ENCODE peak calls at places on chromosome 11, in four cellular contexts. One of them, this sample, is unnamed.
A peak's percentile ranks its signal among the peaks of the same experiment; 100 is the strongest.

GRCh38 chr11:19698493-19699292 is 13.9 kb upstream of the NAV2 start:
- DNase-seq in GM12878: no peak
- DNase-seq in HepG2: no peak
- DNase-seq in K562: no peak
- DNase-seq in this sample: no peak

GRCh38 chr11:47327949-47328348 is 24.6 kb downstream of the MYBPC3 start:
- DNase-seq in GM12878: no peak
- DNase-seq in HepG2: no peak
- DNase-seq in K562: no peak
- DNase-seq in this sample: no peak

GRCh38 chr11:20360650-20361049 is 2.9 kb upstream of the HTATIP2 start:
- DNase-seq in GM12878: peak; percentile 21
- DNase-seq in HepG2: peak; percentile 53
- DNase-seq in K562: no peak
- DNase-seq in this sample: no peak

GRCh38 chr11:74462009-74462408 is 5.3 kb downstream of the KCNE3 start:
- DNase-seq in GM12878: no peak
- DNase-seq in HepG2: peak; percentile 66
- DNase-seq in K562: peak; percentile 80
- DNase-seq in this sample: peak; percentile 30

GRCh38 chr11:35615911-35616900 is 2.1 kb upstream of the FJX1 start:
- DNase-seq in GM12878: no peak
- DNase-seq in HepG2: peak; percentile 27
- DNase-seq in K562: peak; percentile 62
- DNase-seq in this sample: no peak

GRCh38 chr11:78138694-78139421 is 568 bp downstream of the ALG8 start:
- DNase-seq in GM12878: peak; percentile 21
- DNase-seq in HepG2: no peak
- DNase-seq in K562: peak; percentile 73
- DNase-seq in this sample: no peak

GRCh38 chr11:45646275-45646970 is 19.0 kb downstream of the CHST1 start:
- DNase-seq in GM12878: peak; percentile 7
- DNase-seq in HepG2: no peak
- DNase-seq in K562: peak; percentile 29
- DNase-seq in this sample: no peak

GRCh38 chr11:72607496-72607895 is 66.7 kb downstream of the PDE2A start:
- DNase-seq in GM12878: no peak
- DNase-seq in HepG2: no peak
- DNase-seq in K562: no peak
- DNase-seq in this sample: no peak

GRCh38 chr11:65718964-65719492 is 1.6 kb downstream of the RNASEH2C start:
- DNase-seq in GM12878: no peak
- DNase-seq in HepG2: no peak
- DNase-seq in K562: peak; percentile 34
- DNase-seq in this sample: peak; percentile 9

GRCh38 chr11:70507466-70508230 is 109.3 kb downstream of the CTTN start:
- DNase-seq in GM12878: no peak
- DNase-seq in HepG2: no peak
- DNase-seq in K562: no peak
- DNase-seq in this sample: no peak

GRCh38 chr11:87779276-87780067 is 395.8 kb downstream of the RAB38 start:
- DNase-seq in GM12878: no peak
- DNase-seq in HepG2: no peak
- DNase-seq in K562: no peak
- DNase-seq in this sample: no peak

GRCh38 chr11:107011977-107012376 is 6.3 kb downstream of the GUCY1A2 start:
- DNase-seq in GM12878: no peak
- DNase-seq in HepG2: no peak
- DNase-seq in K562: no peak
- DNase-seq in this sample: no peak

GRCh38 chr11:78419327-78419726 is 1.7 kb upstream of the GAB2 start:
- DNase-seq in GM12878: no peak
- DNase-seq in HepG2: no peak
- DNase-seq in K562: no peak
- DNase-seq in this sample: no peak

GRCh38 chr11:13327421-13327820 is 49.8 kb downstream of the BMAL1 start:
- DNase-seq in GM12878: no peak
- DNase-seq in HepG2: no peak
- DNase-seq in K562: no peak
- DNase-seq in this sample: no peak

GRCh38 chr11:80383655-80384054 is 942.8 kb upstream of the TENM4 start:
- DNase-seq in GM12878: no peak
- DNase-seq in HepG2: no peak
- DNase-seq in K562: no peak
- DNase-seq in this sample: no peak

GRCh38 chr11:33724644-33725035 is 11.6 kb downstream of the CD59 start:
- DNase-seq in GM12878: no peak
- DNase-seq in HepG2: no peak
- DNase-seq in K562: no peak
- DNase-seq in this sample: no peak

GRCh38 chr11:116970485-116971292 is 127.5 kb downstream of the SIK3 start:
- DNase-seq in GM12878: no peak
- DNase-seq in HepG2: no peak
- DNase-seq in K562: peak; percentile 46
- DNase-seq in this sample: no peak

GRCh38 chr11:35106595-35106994 is 32.4 kb upstream of the CD44 start:
- DNase-seq in GM12878: no peak
- DNase-seq in HepG2: no peak
- DNase-seq in K562: no peak
- DNase-seq in this sample: no peak

GRCh38 chr11:8019671-8020597 is 32.8 kb downstream of the EIF3F start:
- DNase-seq in GM12878: no peak
- DNase-seq in HepG2: no peak
- DNase-seq in K562: no peak
- DNase-seq in this sample: no peak

DNA sequence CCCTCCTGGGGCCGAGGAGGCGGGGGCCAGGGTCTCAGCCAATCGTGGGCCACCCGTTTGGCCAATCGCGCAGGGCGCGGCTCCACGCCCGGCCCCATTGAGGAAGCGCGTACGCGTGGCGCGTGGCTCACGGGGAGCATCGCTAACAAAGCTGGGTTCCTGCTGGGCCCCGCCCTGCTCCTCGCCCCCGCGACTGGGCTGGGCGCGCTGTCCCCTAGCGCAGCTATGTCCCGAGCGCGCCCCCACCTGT is 614 bp upstream of the ASCL2 start:
- DNase-seq in GM12878: no peak
- DNase-seq in HepG2: no peak
- DNase-seq in K562: no peak
- DNase-seq in this sample: no peak
- TF ChIP-seq USF2 in GM12878: no peak
- TF ChIP-seq USF2 in HepG2: no peak
- TF ChIP-seq USF2 in K562: no peak
- TF ChIP-seq USF2 in this sample: no peak

GRCh38 chr11:119780264-119780953 is 51.4 kb upstream of the NECTIN1 start:
- DNase-seq in GM12878: no peak
- DNase-seq in HepG2: no peak
- DNase-seq in K562: no peak
- DNase-seq in this sample: no peak

GRCh38 chr11:119776031-119776636 is 47.1 kb upstream of the NECTIN1 start:
- DNase-seq in GM12878: no peak
- DNase-seq in HepG2: no peak
- DNase-seq in K562: no peak
- DNase-seq in this sample: no peak

GRCh38 chr11:119778391-119779194 is 49.6 kb upstream of the NECTIN1 start:
- DNase-seq in GM12878: no peak
- DNase-seq in HepG2: no peak
- DNase-seq in K562: no peak
- DNase-seq in this sample: no peak

GRCh38 chr11:119779195-119780071 is 50.4 kb upstream of the NECTIN1 start:
- DNase-seq in GM12878: no peak
- DNase-seq in HepG2: no peak
- DNase-seq in K562: no peak
- DNase-seq in this sample: no peak

DNA sequence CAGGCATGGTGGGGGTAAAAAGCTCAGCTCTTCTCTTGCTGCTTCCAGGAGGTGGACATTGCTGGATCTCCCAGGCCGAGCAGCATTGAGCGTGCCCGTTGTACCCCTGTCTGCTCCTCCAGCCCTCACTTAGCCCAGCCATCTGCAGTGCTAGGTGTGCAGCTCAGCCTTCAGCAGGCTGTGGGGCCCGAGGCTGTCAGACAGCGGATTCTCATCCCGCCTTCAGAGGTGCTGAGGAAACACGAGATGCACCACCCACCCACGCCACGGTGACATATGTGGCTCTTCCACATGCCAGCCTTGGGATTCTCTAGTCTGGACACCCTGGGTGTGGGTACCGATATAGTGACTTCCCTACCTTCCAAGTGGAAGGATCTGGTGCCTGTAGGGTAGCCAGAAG is 48.9 kb upstream of the NECTIN1 start:
- DNase-seq in GM12878: no peak
- DNase-seq in HepG2: no peak
- DNase-seq in K562: no peak
- DNase-seq in this sample: no peak
- TF ChIP-seq TCF7 in GM12878: no peak
- TF ChIP-seq TCF7 in HepG2: no peak
- TF ChIP-seq TCF7 in K562: no peak
- TF ChIP-seq TCF7 in this sample: no peak

GRCh38 chr11:133049244-133050019 is 482.9 kb downstream of the OPCML start:
- DNase-seq in GM12878: no peak
- DNase-seq in HepG2: no peak
- DNase-seq in K562: no peak
- DNase-seq in this sample: no peak
- TF ChIP-seq USF2 in GM12878: no peak
- TF ChIP-seq USF2 in HepG2: peak; percentile 61
- TF ChIP-seq USF2 in K562: no peak
- TF ChIP-seq USF2 in this sample: no peak

DNA sequence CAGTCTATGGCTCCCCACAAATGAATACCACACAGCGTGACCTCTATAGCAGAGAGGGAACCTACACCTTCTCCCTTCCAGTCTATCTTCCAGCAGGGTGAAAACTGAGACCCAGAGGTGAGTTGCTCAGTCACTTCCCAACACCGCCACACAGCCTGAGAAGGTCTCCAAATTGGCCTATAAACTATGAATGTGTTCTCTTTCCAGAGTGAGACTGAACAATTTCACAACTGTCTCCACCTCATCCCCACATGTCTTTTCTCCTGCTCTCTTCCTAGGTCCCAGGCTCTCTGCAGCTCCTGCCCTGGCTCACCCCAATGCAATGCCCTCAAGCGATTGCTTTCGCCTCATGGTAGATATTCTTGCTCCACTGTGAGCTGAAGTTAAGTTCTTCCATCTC is 14.0 kb downstream of the CLMP start:
- DNase-seq in GM12878: no peak
- DNase-seq in HepG2: no peak
- DNase-seq in K562: no peak
- DNase-seq in this sample: no peak
- TF ChIP-seq TCF7 in GM12878: no peak
- TF ChIP-seq TCF7 in HepG2: no peak
- TF ChIP-seq TCF7 in K562: no peak
- TF ChIP-seq TCF7 in this sample: no peak

GRCh38 chr11:120710354-120711187 is 199.0 kb downstream of the GRIK4 start:
- DNase-seq in GM12878: no peak
- DNase-seq in HepG2: peak; percentile 89
- DNase-seq in K562: no peak
- DNase-seq in this sample: peak; percentile 60
- TF ChIP-seq USF2 in GM12878: no peak
- TF ChIP-seq USF2 in HepG2: peak; percentile 89
- TF ChIP-seq USF2 in K562: peak; percentile 39
- TF ChIP-seq USF2 in this sample: peak; percentile 86

GRCh38 chr11:797300-798092 is 585 bp downstream of the SLC25A22 start:
- DNase-seq in GM12878: no peak
- DNase-seq in HepG2: peak; percentile 78
- DNase-seq in K562: peak; percentile 83
- DNase-seq in this sample: peak; percentile 72
- TF ChIP-seq TCF7 in GM12878: no peak
- TF ChIP-seq TCF7 in HepG2: no peak
- TF ChIP-seq TCF7 in K562: no peak
- TF ChIP-seq TCF7 in this sample: no peak

GRCh38 chr11:108871152-108871551 is 206.3 kb downstream of the DDX10 start:
- DNase-seq in GM12878: no peak
- DNase-seq in HepG2: peak; percentile 35
- DNase-seq in K562: peak; percentile 25
- DNase-seq in this sample: peak; percentile 32
- TF ChIP-seq USF2 in GM12878: no peak
- TF ChIP-seq USF2 in HepG2: no peak
- TF ChIP-seq USF2 in K562: no peak
- TF ChIP-seq USF2 in this sample: no peak

This sample was measured in WTC11.